ENCODE peak calls at places on chromosomes 12 and 14, in seven cellular contexts. J is Calu3, R is cerebellum, U is RWPE1, D is KBM-7, V is Kasumi-1, B is germinal center. W is an unnamed sample.

GRCh38 chr14:69773571-69774276 is 6.8 kb downstream of the SRSF5 start:
- DNase-seq in J (no peak), R (no peak), U (no peak), D (no peak), V (no peak), B (no peak), W (no peak)

GRCh38 chr12:113720629-113721028 is 245.5 kb downstream of the RBM19 start:
- DNase-seq in J (no peak), R (no peak), U (no peak), D (no peak), V (no peak), B (no peak), W (no peak)

GRCh38 chr12:20376984-20377383 is 8.6 kb downstream of the PDE3A start:
- DNase-seq in J (peak), R (no peak), U (no peak), D (peak), V (peak), B (no peak), W (no peak)

GRCh38 chr14:97878206-97878605 is 1081.0 kb downstream of the VRK1 start:
- DNase-seq in J (no peak), R (no peak), U (no peak), D (no peak), V (no peak), B (no peak), W (no peak)

GRCh38 chr12:76489737-76490136 is 69.8 kb downstream of the OSBPL8 start:
- DNase-seq in J (no peak), R (no peak), U (no peak), D (no peak), V (no peak), B (no peak), W (no peak)

GRCh38 chr12:109726106-109726497 is 12.5 kb downstream of the FAM222A start:
- DNase-seq in J (no peak), R (no peak), U (no peak), D (no peak), V (no peak), B (no peak), W (no peak)

GRCh38 chr12:44589697-44590096 is 286.4 kb downstream of the NELL2 start:
- DNase-seq in J (no peak), R (no peak), U (peak), D (no peak), V (no peak), B (no peak), W (no peak)

GRCh38 chr12:810635-811415 is 58.4 kb downstream of the WNK1 start:
- DNase-seq in J (no peak), R (no peak), U (no peak), D (no peak), V (no peak), B (no peak), W (peak)

GRCh38 chr14:104047761-104048160 is 37.7 kb upstream of the ASPG start:
- DNase-seq in J (no peak), R (no peak), U (no peak), D (no peak), V (no peak), B (no peak), W (no peak)

GRCh38 chr12:94150483-94151225 is 2.3 kb downstream of the PLXNC1 start:
- DNase-seq in J (no peak), R (peak), U (no peak), D (no peak), V (no peak), B (no peak), W (peak)

GRCh38 chr14:84208451-84208850 is 1321.5 kb upstream of the FLRT2 start:
- DNase-seq in J (no peak), R (no peak), U (no peak), D (no peak), V (no peak), B (no peak), W (no peak)

GRCh38 chr14:60161176-60162107 is 3.8 kb downstream of the DHRS7 start:
- DNase-seq in J (no peak), R (no peak), U (peak), D (no peak), V (peak), B (no peak), W (no peak)

GRCh38 chr12:17169726-17170471 is 563.9 kb upstream of the LMO3 start:
- DNase-seq in J (no peak), R (no peak), U (no peak), D (no peak), V (no peak), B (no peak), W (no peak)

GRCh38 chr14:103023881-103024473 is 33.4 kb downstream of the CDC42BPB start:
- DNase-seq in J (no peak), R (no peak), U (no peak), D (peak), V (peak), B (no peak), W (no peak)

GRCh38 chr12:131608740-131609665 is 101.9 kb upstream of the SFSWAP start:
- DNase-seq in J (peak), R (peak), U (peak), D (peak), V (peak), B (peak), W (peak)

GRCh38 chr12:13661005-13661887 is 320.2 kb downstream of the GRIN2B start:
- DNase-seq in J (peak), R (peak), U (peak), D (peak), V (peak), B (peak), W (no peak)

GRCh38 chr14:33218030-33218429 is 279.4 kb downstream of the NPAS3 start:
- DNase-seq in J (no peak), R (no peak), U (no peak), D (no peak), V (no peak), B (no peak), W (no peak)

GRCh38 chr12:9364224-9365176 is 156.3 kb upstream of the PZP start:
- DNase-seq in J (peak), R (no peak), U (peak), D (no peak), V (no peak), B (peak), W (peak)

GRCh38 chr12:96420255-96420930 is 20.2 kb upstream of the CDK17 start:
- DNase-seq in J (no peak), R (no peak), U (no peak), D (no peak), V (no peak), B (no peak), W (no peak)

GRCh38 chr12:105977256-105978051 is 161.3 kb downstream of the NUAK1 start:
- DNase-seq in J (no peak), R (no peak), U (no peak), D (no peak), V (no peak), B (no peak), W (no peak)

GRCh38 chr12:110534811-110535210 is 32.7 kb downstream of the RAD9B start:
- DNase-seq in J (no peak), R (no peak), U (no peak), D (no peak), V (no peak), B (no peak), W (no peak)

GRCh38 chr14:106691601-106692291 is 1165.4 kb downstream of the TMEM121 start:
- DNase-seq in J (peak), R (no peak), U (no peak), D (peak), V (no peak), B (peak), W (peak)

GRCh38 chr14:105473677-105474477 is 744 bp upstream of the CRIP2 start:
- DNase-seq in J (peak), R (no peak), U (peak), D (peak), V (peak), B (peak), W (no peak)

GRCh38 chr14:104147346-104148125 is 9.1 kb downstream of the KIF26A start:
- DNase-seq in J (no peak), R (no peak), U (no peak), D (no peak), V (no peak), B (no peak), W (no peak)

GRCh38 chr12:66741919-66742318 is 63.0 kb upstream of the GRIP1 start:
- DNase-seq in J (no peak), R (no peak), U (no peak), D (no peak), V (no peak), B (no peak), W (no peak)

GRCh38 chr12:57216014-57216891 is at the start of gene NXPH4:
- DNase-seq in J (peak), R (peak), U (no peak), D (no peak), V (no peak), B (peak), W (peak)

GRCh38 chr12:14689996-14690395 is 6.4 kb downstream of the GUCY2C start:
- DNase-seq in J (no peak), R (no peak), U (no peak), D (no peak), V (no peak), B (no peak), W (peak)